ENCODE peak calls at places on chromosomes 2 and 18, in nine cellular contexts. W is stomach, L is tibial nerve, V is A549, Q is ovary, S is transverse colon, A is sigmoid colon, I is H1, O is K562. T is an unnamed sample.

GRCh38 chr2:177030391-177031000 is 182.1 kb upstream of the HNRNPA3 start:
- DNase-seq in S (no peak), V (no peak), Q (no peak), I (no peak), O (no peak), W (no peak), L (no peak), A (no peak), T (no peak)

GRCh38 chr18:3595282-3596273 is 145.6 kb downstream of the TGIF1 start:
- DNase-seq in L (no peak), Q (peak), S (peak), V (no peak), O (peak), W (peak), I (no peak), A (peak), T (peak)

GRCh38 chr2:81895620-81896245 is 1591.2 kb upstream of the LRRTM1 start:
- DNase-seq in W (no peak), V (no peak), I (no peak), O (no peak), A (no peak), Q (no peak), L (no peak), S (no peak), T (no peak)

GRCh38 chr2:184611221-184612085 is 13.1 kb downstream of the ZNF804A start:
- DNase-seq in A (no peak), Q (no peak), S (no peak), L (no peak), O (no peak), I (no peak), W (no peak), V (no peak), T (no peak)

GRCh38 chr2:66574701-66575624 is 140.0 kb downstream of the MEIS1 start:
- DNase-seq in W (no peak), I (no peak), A (peak), V (peak), Q (peak), S (peak), L (no peak), O (peak), T (peak)

GRCh38 chr2:44205169-44205568 is 36.5 kb downstream of the PPM1B start:
- DNase-seq in L (no peak), V (no peak), A (no peak), W (no peak), I (no peak), O (no peak), S (no peak), Q (no peak), T (no peak)

GRCh38 chr2:41955641-41956040 is 92.2 kb upstream of the PKDCC start:
- DNase-seq in Q (no peak), V (no peak), L (no peak), W (no peak), I (no peak), O (no peak), S (no peak), A (no peak), T (no peak)

GRCh38 chr18:22015156-22015555 is 154.2 kb upstream of the GATA6 start:
- DNase-seq in V (no peak), A (no peak), I (no peak), W (no peak), L (no peak), Q (no peak), S (no peak), O (no peak), T (no peak)

GRCh38 chr18:944440-944839 is 39.8 kb downstream of the ADCYAP1 start:
- DNase-seq in A (no peak), W (no peak), I (no peak), S (no peak), Q (no peak), V (no peak), O (no peak), L (no peak), T (no peak)

GRCh38 chr18:9614401-9615279 is at the start of gene PPP4R1:
- DNase-seq in S (peak), I (peak), V (peak), Q (peak), A (peak), O (peak), W (peak), L (peak), T (peak)
- TF ChIP-seq POLR2A in S (no peak), I (peak), V (peak), Q (peak), A (no peak), O (no peak), W (no peak), L (peak), T (no peak)

GRCh38 chr2:171957061-171957460 is 34.8 kb downstream of the HAT1 start:
- DNase-seq in W (no peak), V (no peak), L (no peak), A (no peak), Q (no peak), I (no peak), O (no peak), S (no peak), T (no peak)
- TF ChIP-seq EP300 in W (no peak), V (no peak), L (no peak), A (no peak), Q (no peak), I (no peak), O (no peak), S (no peak), T (no peak)

DNA sequence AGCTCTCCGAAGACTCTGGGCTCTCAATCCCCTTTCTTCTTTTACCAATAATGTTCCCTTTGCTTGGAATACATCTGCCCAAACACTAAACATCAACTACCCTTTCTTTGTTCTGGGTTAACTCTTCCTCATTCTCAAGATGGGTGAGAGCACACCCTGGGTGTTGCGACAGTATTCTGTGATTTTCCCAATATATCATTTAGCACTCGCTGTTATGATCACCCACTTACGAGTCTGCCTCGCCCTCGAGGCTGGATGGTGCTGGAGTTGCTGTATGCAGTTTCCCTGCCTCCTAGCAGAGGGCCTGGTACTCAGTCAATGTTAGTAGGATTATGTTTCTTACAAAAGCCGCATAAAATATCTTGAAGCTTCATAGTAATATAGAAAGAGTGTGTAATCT is 93.2 kb downstream of the SOCS6 start:
- DNase-seq in S (peak), W (no peak), O (no peak), Q (no peak), A (no peak), L (no peak), V (no peak), I (no peak), T (no peak)
- H3K27ac ChIP-seq in S (peak), W (no peak), O (no peak), Q (no peak), A (no peak), L (no peak), V (peak), I (no peak), T (no peak)

DNA sequence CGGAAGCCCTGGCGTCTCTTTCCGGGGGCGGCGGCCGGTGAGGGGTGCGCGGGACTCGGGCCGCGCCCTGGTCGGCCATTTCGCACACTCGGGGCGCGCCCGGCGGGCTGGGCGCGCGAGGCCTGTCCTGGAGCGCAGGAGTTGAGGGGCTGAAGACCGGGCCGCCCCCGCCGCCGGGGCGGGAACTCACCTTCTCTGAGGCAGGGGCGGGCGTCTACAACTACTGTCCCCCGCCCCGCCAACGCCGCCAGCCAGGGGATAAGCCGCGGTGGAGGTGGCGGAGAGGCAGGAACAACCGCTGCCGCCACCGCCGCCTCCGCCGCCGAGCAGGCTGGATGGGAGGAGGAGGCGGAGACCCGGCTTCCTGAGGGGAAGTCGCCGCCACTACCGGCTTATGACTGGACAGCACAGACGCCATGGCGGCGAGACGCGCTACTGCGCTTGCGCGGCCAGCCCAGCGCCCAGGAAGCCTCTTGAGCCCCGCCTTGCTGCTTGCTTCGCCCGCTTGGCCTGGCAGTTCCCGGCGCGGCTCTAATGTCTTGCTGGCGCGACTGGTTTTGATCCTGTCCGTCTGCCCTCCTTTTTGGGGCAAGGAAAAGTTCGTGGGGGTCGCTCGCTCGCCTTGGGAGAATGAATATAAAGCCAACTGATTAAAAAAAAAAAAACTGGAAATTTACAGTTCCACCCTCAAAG is at the start of gene KRCC1:
- DNase-seq in I (peak), O (peak), A (peak), W (peak), S (peak), Q (peak), V (peak), L (peak), T (peak)
- TF ChIP-seq POLR2A in I (peak), O (peak), A (peak), W (no peak), S (peak), Q (peak), V (peak), L (peak), T (peak)

DNA sequence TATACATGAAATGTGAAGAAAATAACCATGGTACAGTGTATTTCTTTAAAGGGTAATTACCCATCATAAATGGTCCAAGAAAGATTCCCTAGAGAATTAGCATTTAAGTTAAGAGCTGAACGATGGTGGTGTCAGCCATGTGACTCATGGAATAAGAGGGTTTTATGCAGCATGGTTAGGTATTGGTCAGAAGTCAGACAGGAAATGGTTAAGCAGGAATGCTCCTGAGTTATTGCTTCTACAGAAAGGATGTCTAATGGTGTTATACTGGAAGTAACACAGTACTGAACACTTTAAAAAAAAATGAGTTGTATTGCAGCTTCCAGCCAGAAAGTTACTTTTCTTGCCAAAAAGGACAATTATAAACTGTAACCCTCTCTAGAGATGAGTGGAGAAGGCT is 72.7 kb upstream of the UBE2E3 start:
- DNase-seq in S (no peak), L (no peak), V (no peak), W (no peak), A (no peak), O (no peak), I (no peak), Q (no peak), T (no peak)
- TF ChIP-seq EP300 in S (no peak), L (no peak), V (no peak), W (no peak), A (no peak), O (no peak), I (no peak), Q (no peak), T (no peak)

GRCh38 chr2:38296381-38296780 is 80.7 kb downstream of the ATL2 start:
- DNase-seq in V (no peak), O (no peak), S (no peak), A (no peak), L (no peak), Q (no peak), W (no peak), I (no peak), T (no peak)

GRCh38 chr2:38298539-38298938 is 78.5 kb downstream of the ATL2 start:
- DNase-seq in L (no peak), I (no peak), V (no peak), Q (no peak), W (no peak), A (no peak), O (no peak), S (no peak), T (no peak)

GRCh38 chr2:38301969-38302702 is 74.9 kb downstream of the ATL2 start:
- DNase-seq in I (no peak), L (no peak), W (no peak), A (no peak), O (no peak), Q (no peak), S (no peak), V (no peak), T (no peak)

DNA sequence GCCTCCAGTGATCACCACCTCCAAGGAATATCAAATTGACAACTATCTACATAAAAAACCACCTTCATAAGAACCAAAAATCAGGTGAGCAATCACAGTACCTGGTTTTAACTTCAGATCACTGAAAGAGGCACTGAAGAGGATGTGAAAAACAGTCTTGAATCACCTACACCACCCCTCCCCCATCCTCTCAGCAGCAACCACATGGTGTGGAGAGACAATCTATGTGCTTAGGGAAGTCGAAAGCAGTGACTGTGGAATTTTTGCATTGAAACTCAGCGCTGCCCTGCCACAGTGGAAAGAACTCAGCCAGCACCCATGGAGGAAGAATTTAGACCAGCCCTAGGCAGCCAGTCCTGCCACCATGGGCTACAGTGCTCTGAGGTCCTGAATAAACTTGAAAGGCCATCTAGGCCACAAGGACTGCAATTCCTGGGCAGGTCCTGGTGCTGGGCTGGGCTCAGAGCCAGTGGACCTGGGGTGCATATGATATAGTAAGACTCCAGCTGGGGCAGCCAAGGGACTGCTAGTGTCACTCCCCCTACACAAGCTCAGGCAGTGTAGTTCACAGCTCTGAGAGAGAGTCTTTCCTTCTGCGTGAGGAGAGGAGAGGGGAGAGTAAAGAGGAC is 75.6 kb downstream of the ATL2 start:
- DNase-seq in V (no peak), Q (no peak), W (peak), S (no peak), I (no peak), A (no peak), O (no peak), L (no peak), T (peak)
- H3K27ac ChIP-seq in V (no peak), Q (no peak), W (no peak), S (no peak), I (peak), A (no peak), O (peak), L (no peak), T (no peak)

GRCh38 chr2:213002383-213002782 is 149.0 kb downstream of the IKZF2 start:
- DNase-seq in W (no peak), A (no peak), V (no peak), L (no peak), I (no peak), O (no peak), S (no peak), Q (no peak), T (no peak)
- TF ChIP-seq POLR2A in W (no peak), A (no peak), V (no peak), L (no peak), I (no peak), O (no peak), S (no peak), Q (no peak), T (no peak)

GRCh38 chr2:203431391-203432185 is 103.4 kb downstream of the ABI2 start:
- DNase-seq in O (no peak), L (no peak), W (no peak), Q (no peak), S (no peak), I (no peak), A (no peak), V (no peak), T (no peak)
- TF ChIP-seq EP300 in O (no peak), L (no peak), W (no peak), Q (no peak), S (no peak), I (no peak), A (no peak), V (no peak), T (no peak)

DNA sequence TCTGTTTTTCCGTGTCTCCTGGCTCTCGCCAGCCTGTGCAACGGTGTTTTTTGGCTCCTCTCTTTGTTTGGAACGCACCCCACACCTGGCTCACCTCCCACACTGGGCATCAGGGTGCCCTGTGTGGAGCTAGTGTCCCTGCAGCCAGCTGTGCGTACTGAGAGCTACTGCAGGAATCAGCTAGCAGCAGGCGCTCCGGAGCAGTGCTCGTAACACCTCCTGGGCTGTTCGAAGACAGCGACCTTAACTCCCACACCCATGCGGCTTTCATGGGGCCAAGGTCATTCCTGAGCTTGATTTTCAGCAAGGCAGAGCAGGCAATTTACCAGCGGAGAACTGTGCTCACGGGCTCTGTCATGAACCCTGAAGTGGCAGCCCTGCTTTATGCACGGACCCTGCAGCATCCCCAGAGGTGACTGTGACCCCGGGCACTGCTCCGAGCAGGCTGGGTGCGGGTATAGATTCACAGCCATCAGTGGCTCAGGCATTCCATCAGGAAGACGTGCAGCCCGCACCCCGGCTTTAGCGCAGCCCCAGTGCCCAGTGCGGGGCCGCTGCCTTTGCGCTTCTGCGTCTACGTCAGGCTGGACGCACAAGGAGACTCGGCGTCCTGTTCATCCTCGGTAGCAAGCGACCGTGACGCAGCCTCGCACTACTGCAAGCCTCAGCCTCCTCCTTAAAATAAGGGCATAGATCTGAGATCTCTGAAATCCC is 58.3 kb downstream of the ADI1 start:
- DNase-seq in S (no peak), Q (peak), O (no peak), L (peak), W (peak), I (no peak), V (no peak), A (no peak), T (no peak)
- H3K27ac ChIP-seq in S (no peak), Q (no peak), O (no peak), L (peak), W (no peak), I (no peak), V (no peak), A (no peak), T (no peak)